ENCODE peak calls at places on chromosome 19, in ten cellular contexts. W is stimulated activated CD8-positive, alpha-beta memory T cell treated with anti-CD3 and anti-CD28 coated beads, Interleukin-2, amount 100 ng/mL, for 1 hour; I is cardiac muscle cell; C is SK-N-DZ; J is posterior cingulate gyrus; E is stimulated activated CD4-positive, alpha-beta T cell treated with anti-CD3 and anti-CD28 coated beads, Interleukin-4, amount 100 ng/mL, for 1 hour; L is omental fat pad; Y is AG04450; Q is NAMALWA; T is AML-193. M is an unnamed sample.

GRCh38 chr19:43798026-43798545 is 4.2 kb downstream of the LYPD5 start:
- DNase-seq in W (no peak), E (no peak), I (no peak), Q (no peak), Y (no peak), J (no peak), C (no peak), T (no peak), L (no peak), M (no peak)

GRCh38 chr19:54209748-54210494 is 9.3 kb downstream of the RPS9 start:
- DNase-seq in T (peak), L (peak), I (peak), E (no peak), C (no peak), J (peak), Q (peak), W (no peak), Y (peak), M (no peak)

GRCh38 chr19:5032101-5032967 is 63.4 kb downstream of the KDM4B start:
- DNase-seq in J (no peak), T (no peak), L (no peak), C (no peak), Y (no peak), W (no peak), I (no peak), Q (no peak), E (no peak), M (no peak)

GRCh38 chr19:49716154-49716553 is 25.2 kb downstream of the CPT1C start:
- DNase-seq in C (no peak), W (no peak), Y (no peak), Q (no peak), I (peak), J (no peak), L (no peak), E (no peak), T (no peak), M (no peak)

GRCh38 chr19:29620931-29621351 is 14.9 kb downstream of the POP4 start:
- DNase-seq in Y (no peak), Q (no peak), E (peak), J (no peak), T (no peak), L (no peak), W (no peak), C (no peak), I (no peak), M (no peak)

GRCh38 chr19:11288349-11288748 is 7.6 kb upstream of the TSPAN16 start:
- DNase-seq in E (no peak), Y (peak), T (peak), C (no peak), W (no peak), J (no peak), Q (peak), I (peak), L (no peak), M (no peak)

GRCh38 chr19:51514866-51515481 is 13.4 kb upstream of the SIGLEC12 start:
- DNase-seq in E (no peak), W (no peak), Y (peak), I (peak), Q (peak), C (peak), L (no peak), J (no peak), T (peak), M (no peak)

GRCh38 chr19:36054733-36055686 is at the start of gene WDR62:
- DNase-seq in L (peak), Y (peak), J (peak), Q (peak), E (peak), W (peak), I (peak), T (peak), C (peak), M (peak)

GRCh38 chr19:6216996-6217751 is 62.6 kb downstream of the MLLT1 start:
- DNase-seq in Q (no peak), J (no peak), Y (no peak), L (no peak), I (peak), W (no peak), T (no peak), E (no peak), C (peak), M (peak)

GRCh38 chr19:49512970-49513745 is 697 bp downstream of the FCGRT start:
- DNase-seq in L (no peak), W (no peak), Y (no peak), C (no peak), I (no peak), Q (peak), J (no peak), T (no peak), E (peak), M (peak)

GRCh38 chr19:13526552-13526951 is 20.3 kb upstream of the CACNA1A start:
- DNase-seq in C (no peak), Y (no peak), J (no peak), L (no peak), Q (peak), E (no peak), I (peak), T (no peak), W (no peak), M (peak)

GRCh38 chr19:36244066-36244465 is 29.2 kb downstream of the ZNF146 start:
- DNase-seq in I (no peak), Y (no peak), T (no peak), C (no peak), L (no peak), W (no peak), Q (no peak), E (no peak), J (no peak), M (peak)

M was measured in H1.